ENCODE peak calls at places on chromosomes 4 and X, in six cellular contexts. T, F, V, C, Z and G are unnamed samples.

GRCh38 chr4:173878701-173879100 is 348.7 kb upstream of the HAND2 start:
- DNase-seq in T (no peak), F (no peak), V (peak; percentile 78), C (no peak), Z (peak; percentile 88), G (no peak)

GRCh38 chrX:9729161-9729885 is 36.3 kb downstream of the GPR143 start:
- DNase-seq in T (no peak), F (no peak), V (no peak), C (no peak), Z (no peak), G (no peak)

GRCh38 chr4:163618845-163619244 is 124.4 kb downstream of the TMA16 start:
- DNase-seq in T (no peak), F (no peak), V (no peak), C (no peak), Z (no peak), G (no peak)

GRCh38 chr4:89111833-89112563 is 665 bp downstream of the TIGD2 start:
- DNase-seq in T (no peak), F (no peak), V (no peak), C (no peak), Z (peak; percentile 97), G (no peak)

GRCh38 chr4:8272472-8273428 is 3.2 kb downstream of the HTRA3 start:
- DNase-seq in T (no peak), F (no peak), V (no peak), C (no peak), Z (peak; percentile 40), G (no peak)

GRCh38 chr4:23297327-23297726 is 592.5 kb downstream of the PPARGC1A start:
- DNase-seq in T (no peak), F (no peak), V (no peak), C (no peak), Z (no peak), G (no peak)

GRCh38 chrX:7214251-7214650 is 66.3 kb upstream of the PUDP start:
- DNase-seq in T (no peak), F (no peak), V (no peak), C (no peak), Z (no peak), G (no peak)

GRCh38 chr4:131257241-131257640 is 1891.9 kb upstream of the PCDH10 start:
- DNase-seq in T (no peak), F (no peak), V (no peak), C (no peak), Z (no peak), G (no peak)

GRCh38 chr4:90982787-90983186 is 855.6 kb downstream of the CCSER1 start:
- DNase-seq in T (no peak), F (no peak), V (no peak), C (no peak), Z (no peak), G (no peak)

GRCh38 chrX:84144281-84144680 is 43.7 kb downstream of the RPS6KA6 start:
- DNase-seq in T (no peak), F (no peak), V (no peak), C (no peak), Z (no peak), G (no peak)

GRCh38 chrX:15822922-15823321 is 31.7 kb downstream of the AP1S2 start:
- DNase-seq in T (no peak), F (no peak), V (no peak), C (no peak), Z (no peak), G (no peak)

GRCh38 chr4:86961605-86962295 is 26.9 kb downstream of the AFF1 start:
- DNase-seq in T (peak; percentile 92), F (no peak), V (no peak), C (peak; percentile 56), Z (peak; percentile 37), G (peak; percentile 74)

GRCh38 chrX:38561951-38562719 is 793 bp downstream of the TSPAN7 start:
- DNase-seq in T (no peak), F (peak; percentile 7), V (no peak), C (no peak), Z (no peak), G (no peak)

GRCh38 chrX:125497667-125498066 is 178.0 kb downstream of the TEX13C start:
- DNase-seq in T (no peak), F (no peak), V (no peak), C (no peak), Z (no peak), G (no peak)

GRCh38 chrX:47749185-47749967 is 87.3 kb upstream of the ZNF81 start:
- DNase-seq in T (peak; percentile 27), F (no peak), V (no peak), C (no peak), Z (peak; percentile 25), G (no peak)

GRCh38 chr4:138960175-138960710 is 55.3 kb upstream of the NOCT start:
- DNase-seq in T (no peak), F (no peak), V (no peak), C (no peak), Z (no peak), G (no peak)

GRCh38 chr4:22607382-22607781 is 85.4 kb upstream of the GBA3 start:
- DNase-seq in T (peak; percentile 70), F (peak; percentile 48), V (no peak), C (peak; percentile 28), Z (peak; percentile 60), G (no peak)

GRCh38 chr4:123835852-123836251 is 439.3 kb downstream of the SPRY1 start:
- DNase-seq in T (no peak), F (no peak), V (no peak), C (no peak), Z (no peak), G (no peak)

GRCh38 chr4:40238008-40238699 is 41.3 kb downstream of the RHOH start:
- DNase-seq in T (no peak), F (no peak), V (no peak), C (no peak), Z (no peak), G (no peak)

GRCh38 chr4:168848112-168848511 is 161.9 kb downstream of the CBR4 start:
- DNase-seq in T (no peak), F (no peak), V (no peak), C (no peak), Z (peak; percentile 53), G (no peak)

GRCh38 chrX:73214366-73215094 is at the start of gene NAP1L2:
- DNase-seq in T (peak; percentile 0), F (peak; percentile 42), V (peak; percentile 59), C (peak; percentile 11), Z (peak; percentile 6), G (no peak)

GRCh38 chr4:16916719-16917337 is 18.4 kb upstream of the LDB2 start:
- DNase-seq in T (peak; percentile 85), F (peak; percentile 11), V (no peak), C (peak; percentile 22), Z (peak; percentile 52), G (peak; percentile 40)

GRCh38 chrX:101658661-101659477 is 781 bp downstream of the ARMCX2 start:
- DNase-seq in T (peak; percentile 47), F (peak; percentile 50), V (peak; percentile 68), C (peak; percentile 18), Z (peak; percentile 58), G (no peak)

GRCh38 chrX:155694649-155695048 is 81.9 kb upstream of the TMLHE start:
- DNase-seq in T (no peak), F (no peak), V (no peak), C (no peak), Z (no peak), G (no peak)

GRCh38 chr4:155666701-155667537 is at the start of gene GUCY1A1:
- DNase-seq in T (peak; percentile 78), F (peak; percentile 38), V (peak; percentile 67), C (peak; percentile 77), Z (peak; percentile 19), G (no peak)

GRCh38 chr4:104942990-104943758 is 203.5 kb upstream of the TET2 start:
- DNase-seq in T (peak; percentile 17), F (no peak), V (no peak), C (peak; percentile 34), Z (peak; percentile 25), G (no peak)

DNA sequence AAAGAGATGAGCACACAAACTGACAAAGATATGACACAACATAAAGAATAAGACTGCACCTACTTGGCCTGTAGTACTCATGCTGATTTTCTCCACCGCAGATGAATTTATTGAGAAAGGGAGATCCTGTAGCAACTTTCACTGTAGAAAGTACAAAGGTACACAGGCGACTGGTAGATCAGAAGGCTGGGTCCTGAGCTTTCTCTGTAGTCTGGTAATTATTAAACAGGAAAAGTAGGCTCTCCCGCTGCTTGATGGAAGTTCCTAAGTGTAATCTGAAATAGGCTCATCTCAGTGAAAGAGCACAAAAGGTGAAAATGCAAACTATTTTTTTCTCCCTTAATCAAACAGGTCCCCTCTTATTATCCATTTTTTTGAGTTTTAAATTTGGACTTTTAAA is at the start of gene ADH6:
- DNase-seq in T (no peak), F (peak; percentile 12), V (no peak), C (no peak), Z (no peak), G (no peak)
- H3K4me3 ChIP-seq in T (no peak within 1 kb of the TSS), F (no peak within 1 kb of the TSS), V (no peak within 1 kb of the TSS), C (no peak within 1 kb of the TSS), Z (no peak within 1 kb of the TSS), G (no peak within 1 kb of the TSS)

DNA sequence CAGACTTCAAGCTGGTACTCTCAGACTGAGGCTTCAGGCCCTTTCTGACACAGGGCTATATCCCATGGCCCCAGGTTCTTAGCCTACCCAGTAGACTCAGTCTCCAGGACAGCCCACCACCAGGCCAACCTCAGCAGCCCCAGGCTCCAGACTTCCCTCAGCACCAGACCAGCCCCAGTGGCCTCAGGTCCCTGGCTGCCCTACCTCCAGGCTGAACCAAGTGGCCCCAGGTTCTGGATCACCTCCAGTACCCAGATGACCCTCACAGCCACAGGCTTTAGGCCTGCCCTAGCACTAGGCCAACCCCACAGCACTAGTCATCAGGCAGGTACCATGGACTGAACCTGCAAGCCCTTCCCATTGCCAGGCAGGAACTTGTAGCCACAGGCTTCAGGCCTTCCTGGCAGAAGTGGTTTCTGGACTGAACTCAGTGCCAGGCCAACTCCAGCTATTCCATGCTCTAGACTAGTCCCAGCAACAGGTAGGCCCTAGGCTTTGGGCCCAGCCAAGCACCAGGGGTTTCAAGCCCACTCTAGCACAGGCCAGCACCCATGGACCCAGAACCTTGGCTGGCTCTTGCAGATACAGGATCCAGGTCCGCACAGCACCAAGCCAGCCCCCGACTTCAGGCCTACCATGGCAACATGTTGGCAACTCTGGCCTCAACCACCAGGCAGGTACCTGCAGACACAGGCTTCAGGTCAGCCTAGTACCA is 45.7 kb upstream of the MAGED4 start:
- DNase-seq in T (no peak), F (no peak), V (no peak), C (no peak), Z (no peak), G (no peak)
- H3K4me3 ChIP-seq in T (no peak overlapping the region), F (no peak overlapping the region), V (no peak overlapping the region), C (no peak overlapping the region), Z (no peak overlapping the region), G (no peak overlapping the region)

DNA sequence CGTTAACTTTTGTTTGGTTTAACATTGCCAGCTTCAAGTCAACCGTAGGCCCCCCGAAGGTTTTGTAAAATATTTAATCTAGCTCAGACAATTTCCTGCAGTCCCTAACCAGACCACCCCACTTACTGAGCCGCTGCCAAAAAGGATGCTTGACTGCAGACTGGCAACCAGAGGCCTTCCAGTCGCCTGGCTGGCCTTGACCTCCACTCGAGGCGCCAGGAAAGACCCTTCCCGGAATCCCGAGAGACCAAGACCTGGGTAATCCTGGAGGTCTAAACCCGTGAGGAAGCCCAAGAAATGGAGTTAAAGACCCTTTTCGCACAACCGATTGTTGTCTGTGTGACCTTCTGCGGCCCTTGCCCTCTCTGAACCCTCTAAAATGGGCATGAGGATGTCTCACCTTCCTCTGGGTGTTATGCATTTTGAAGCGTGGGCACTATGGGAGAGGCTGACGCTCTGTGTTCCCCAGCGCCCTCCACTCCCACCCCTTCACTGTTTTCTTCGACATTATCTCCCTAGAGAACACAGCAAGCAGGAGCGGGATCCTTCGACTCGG is 86.2 kb downstream of the BCOR start:
- DNase-seq in T (no peak), F (no peak), V (no peak), C (no peak), Z (no peak), G (no peak)
- H3K4me3 ChIP-seq in T (no peak overlapping the region), F (no peak overlapping the region), V (no peak overlapping the region), C (no peak overlapping the region), Z (no peak overlapping the region), G (no peak overlapping the region)

GRCh38 chrX:64230123-64230970 is at the start of gene ASB12:
- DNase-seq in T (no peak), F (no peak), V (no peak), C (no peak), Z (no peak), G (no peak)
- H3K4me3 ChIP-seq in T (no peak within 1 kb of the TSS), F (no peak within 1 kb of the TSS), V (no peak within 1 kb of the TSS), C (no peak within 1 kb of the TSS), Z (no peak within 1 kb of the TSS), G (no peak within 1 kb of the TSS)